ENCODE peak calls at places on chromosome 22, in eight cellular contexts. Q is neural progenitor cell, R is HCT116, I is neuronal stem cell, S is mesendoderm, Z is IMR-90, J is psoas muscle, D is testis. E is an unnamed sample.

GRCh38 chr22:36282078-36282831 is 29.3 kb downstream of the APOL1 start:
- DNase-seq in Q (no peak), R (no peak), I (no peak), S (no peak), Z (no peak), J (no peak), D (peak; percentile 40), E (no peak)

GRCh38 chr22:33542153-33542552 is 378.1 kb downstream of the LARGE1 start:
- DNase-seq in Q (no peak), R (no peak), I (no peak), S (no peak), Z (no peak), J (no peak), D (no peak), E (peak; percentile 13)

GRCh38 chr22:45441158-45441557 is 27.7 kb downstream of the RIBC2 start:
- DNase-seq in Q (peak; percentile 73), R (peak; percentile 42), I (peak; percentile 39), S (peak; percentile 84), Z (peak; percentile 68), J (peak; percentile 71), D (peak; percentile 82), E (peak; percentile 62)

GRCh38 chr22:37552560-37553163 is 7.6 kb upstream of the CDC42EP1 start:
- DNase-seq in Q (peak; percentile 94), R (no peak), I (peak; percentile 72), S (peak; percentile 89), Z (peak; percentile 55), J (peak; percentile 66), D (peak; percentile 49), E (peak; percentile 70)

GRCh38 chr22:44403930-44404329 is 91.2 kb upstream of the SHISAL1 start:
- DNase-seq in Q (no peak), R (no peak), I (no peak), S (no peak), Z (no peak), J (peak; percentile 39), D (no peak), E (no peak)

GRCh38 chr22:45469573-45470383 is 32.9 kb upstream of the FBLN1 start:
- DNase-seq in Q (no peak), R (no peak), I (no peak), S (no peak), Z (no peak), J (no peak), D (no peak), E (no peak)

GRCh38 chr22:44360686-44361381 is 48.1 kb upstream of the SHISAL1 start:
- DNase-seq in Q (peak; percentile 50), R (no peak), I (no peak), S (peak; percentile 33), Z (peak; percentile 80), J (peak; percentile 60), D (no peak), E (peak; percentile 62)

GRCh38 chr22:12697441-12697840 is 2830.6 kb upstream of the OR11H1 start:
- DNase-seq in Q (no peak), R (no peak), I (no peak), S (no peak), Z (no peak), J (no peak), D (no peak), E (no peak)

GRCh38 chr22:36808611-36809344 is 8.1 kb downstream of the PVALB start:
- DNase-seq in Q (no peak), R (no peak), I (no peak), S (no peak), Z (no peak), J (no peak), D (no peak), E (no peak)

GRCh38 chr22:49749227-49749626 is 78.4 kb downstream of the BRD1 start:
- DNase-seq in Q (no peak), R (no peak), I (no peak), S (no peak), Z (no peak), J (no peak), D (no peak), E (no peak)

GRCh38 chr22:31800065-31800464 is 46.2 kb downstream of the DEPDC5 start:
- DNase-seq in Q (no peak), R (peak; percentile 39), I (no peak), S (peak; percentile 45), Z (peak; percentile 78), J (no peak), D (no peak), E (peak; percentile 49)

GRCh38 chr22:50002791-50003190 is 9.8 kb downstream of the IL17REL start:
- DNase-seq in Q (no peak), R (no peak), I (no peak), S (no peak), Z (peak; percentile 27), J (no peak), D (no peak), E (peak; percentile 18)

GRCh38 chr22:19477321-19478085 is 1.5 kb downstream of the UFD1 start:
- DNase-seq in Q (no peak), R (no peak), I (no peak), S (peak; percentile 4), Z (peak; percentile 16), J (no peak), D (no peak), E (no peak)

GRCh38 chr22:49312601-49313000 is 515.1 kb downstream of the BRD1 start:
- DNase-seq in Q (no peak), R (no peak), I (no peak), S (no peak), Z (no peak), J (no peak), D (no peak), E (no peak)

GRCh38 chr22:44463151-44463550 is 34.9 kb downstream of the RTL6 start:
- DNase-seq in Q (no peak), R (no peak), I (no peak), S (no peak), Z (no peak), J (no peak), D (no peak), E (no peak)

GRCh38 chr22:26182723-26183122 is 13.5 kb downstream of the SEZ6L start:
- DNase-seq in Q (peak; percentile 11), R (no peak), I (no peak), S (no peak), Z (no peak), J (no peak), D (no peak), E (no peak)

GRCh38 chr22:46762238-46763050 is at the start of gene TBC1D22A:
- DNase-seq in Q (peak; percentile 97), R (peak; percentile 90), I (peak; percentile 92), S (peak; percentile 97), Z (peak; percentile 92), J (peak; percentile 98), D (peak; percentile 96), E (peak; percentile 94)

GRCh38 chr22:21102659-21103267 is 57.0 kb downstream of the LRRC74B start:
- DNase-seq in Q (peak; percentile 90), R (peak; percentile 71), I (peak; percentile 81), S (peak; percentile 97), Z (peak; percentile 37), J (peak; percentile 80), D (peak; percentile 89), E (peak; percentile 69)

GRCh38 chr22:38111941-38112355 is 1.5 kb upstream of the BAIAP2L2 start:
- DNase-seq in Q (no peak), R (no peak), I (no peak), S (no peak), Z (no peak), J (no peak), D (no peak), E (no peak)

GRCh38 chr22:27213766-27214581 is 556.6 kb downstream of the MIAT start:
- DNase-seq in Q (no peak), R (no peak), I (no peak), S (no peak), Z (peak; percentile 55), J (peak; percentile 89), D (peak; percentile 70), E (peak; percentile 70)
- H3K27ac ChIP-seq in Q (no peak overlapping the region), R (no peak overlapping the region), I (no peak overlapping the region), S (no peak overlapping the region), Z (peak overlapping the region; percentile 20), J (peak overlapping the region; percentile 48), D (peak overlapping the region; percentile 70), E (peak overlapping the region; percentile 13)

DNA sequence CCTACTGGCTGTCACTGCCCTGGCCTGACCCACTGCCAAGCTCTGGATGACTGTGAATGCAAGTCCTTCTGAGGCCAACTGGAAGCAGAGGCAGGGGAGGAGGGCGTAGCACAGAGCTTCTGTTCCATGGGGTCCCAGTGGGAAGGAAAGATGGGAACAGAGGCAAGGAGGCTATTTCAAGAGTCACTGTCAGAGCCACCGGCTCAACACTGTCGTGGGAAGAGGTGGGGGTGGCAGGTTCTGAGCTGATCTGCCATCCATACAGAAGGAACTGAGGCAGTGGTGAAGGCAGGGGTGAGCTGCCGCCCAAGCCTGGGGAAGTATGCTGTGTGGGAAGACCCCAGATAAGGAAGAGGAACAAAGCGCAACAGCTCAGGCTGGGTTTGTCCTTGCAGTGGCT is 54.7 kb downstream of the SGSM3 start:
- DNase-seq in Q (no peak), R (no peak), I (no peak), S (no peak), Z (no peak), J (no peak), D (no peak), E (no peak)
- H3K4me3 ChIP-seq in Q (no peak overlapping the region), R (no peak overlapping the region), I (no peak overlapping the region), S (no peak overlapping the region), Z (no peak overlapping the region), J (no peak overlapping the region), D (no peak overlapping the region), E (no peak overlapping the region)

GRCh38 chr22:22952531-22953295 is 65.1 kb downstream of the IGLL5 start:
- DNase-seq in Q (no peak), R (no peak), I (no peak), S (no peak), Z (no peak), J (no peak), D (no peak), E (no peak)

GRCh38 chr22:22951035-22951434 is 63.4 kb downstream of the IGLL5 start:
- DNase-seq in Q (no peak), R (no peak), I (no peak), S (no peak), Z (no peak), J (no peak), D (no peak), E (no peak)

GRCh38 chr22:22948651-22949611 is 61.3 kb downstream of the IGLL5 start:
- DNase-seq in Q (no peak), R (no peak), I (no peak), S (no peak), Z (peak; percentile 8), J (no peak), D (no peak), E (no peak)

GRCh38 chr22:22953796-22954195 is 66.2 kb downstream of the IGLL5 start:
- DNase-seq in Q (peak; percentile 66), R (no peak), I (no peak), S (no peak), Z (no peak), J (no peak), D (no peak), E (no peak)

GRCh38 chr22:22949953-22950352 is 62.3 kb downstream of the IGLL5 start:
- DNase-seq in Q (no peak), R (no peak), I (no peak), S (no peak), Z (no peak), J (no peak), D (no peak), E (no peak)
- H3K27me3 ChIP-seq in Q (peaks cover 77% of the 10 kb centered on the region), R (peaks cover 5% of the 10 kb centered on the region), I (no peaks in the 10 kb centered on the region), S (no peaks in the 10 kb centered on the region), Z (peaks cover 10% of the 10 kb centered on the region), J (peaks cover 2% of the 10 kb centered on the region), D (no peaks in the 10 kb centered on the region), E (peaks cover 9% of the 10 kb centered on the region)

DNA sequence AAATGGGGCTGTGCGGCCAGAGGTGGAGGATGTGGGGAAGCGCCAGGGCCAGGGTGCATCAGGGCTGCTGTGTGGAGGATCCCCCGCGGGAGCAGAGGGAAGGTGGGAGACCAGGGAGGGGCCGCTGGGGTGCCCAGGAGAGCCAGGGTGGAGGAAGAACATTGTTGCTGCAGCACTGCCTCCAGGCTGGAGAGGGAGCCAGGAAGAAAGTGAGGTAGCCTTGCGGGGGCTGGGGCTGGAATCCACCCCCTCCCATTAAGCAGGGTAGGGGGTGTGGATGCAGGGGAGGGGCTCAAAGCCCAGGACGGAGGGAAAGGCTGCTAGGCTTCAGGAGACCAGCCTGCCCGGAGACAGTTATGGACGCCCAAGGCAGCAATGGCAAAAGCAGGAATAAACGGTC is 15.1 kb downstream of the CABP7 start:
- DNase-seq in Q (peak; percentile 53), R (no peak), I (no peak), S (peak; percentile 37), Z (no peak), J (no peak), D (no peak), E (no peak)
- H3K27ac ChIP-seq in Q (no peak overlapping the region), R (no peak overlapping the region), I (no peak overlapping the region), S (no peak overlapping the region), Z (no peak overlapping the region), J (no peak overlapping the region), D (no peak overlapping the region), E (no peak overlapping the region)

E was measured in mesenchymal stem cell.